ENCODE peak calls at places on chromosomes 12 and 14, in six cellular contexts. One of them, this sample, is unnamed.

GRCh38 chr12:94062796-94063635 is 85.4 kb upstream of the PLXNC1 start:
- DNase-seq in AG09319: no peak
- DNase-seq in AG10803: no peak
- DNase-seq in cardiac muscle cell: no peak
- DNase-seq in HFFc6: no peak
- DNase-seq in cardiac fibroblast: no peak
- DNase-seq in this sample: no peak

GRCh38 chr14:72948481-72949138 is 22.3 kb downstream of the DCAF4 start:
- DNase-seq in AG09319: peak
- DNase-seq in AG10803: peak
- DNase-seq in cardiac muscle cell: peak
- DNase-seq in HFFc6: peak
- DNase-seq in cardiac fibroblast: peak
- DNase-seq in this sample: peak

GRCh38 chr12:3367750-3368444 is 123.1 kb upstream of the PRMT8 start:
- DNase-seq in AG09319: no peak
- DNase-seq in AG10803: no peak
- DNase-seq in cardiac muscle cell: no peak
- DNase-seq in HFFc6: no peak
- DNase-seq in cardiac fibroblast: no peak
- DNase-seq in this sample: no peak

GRCh38 chr12:27009926-27010325 is 4.3 kb downstream of the TM7SF3 start:
- DNase-seq in AG09319: no peak
- DNase-seq in AG10803: peak
- DNase-seq in cardiac muscle cell: no peak
- DNase-seq in HFFc6: peak
- DNase-seq in cardiac fibroblast: no peak
- DNase-seq in this sample: no peak

GRCh38 chr12:103824845-103825244 is 16.2 kb downstream of the NT5DC3 start:
- DNase-seq in AG09319: no peak
- DNase-seq in AG10803: no peak
- DNase-seq in cardiac muscle cell: no peak
- DNase-seq in HFFc6: no peak
- DNase-seq in cardiac fibroblast: peak
- DNase-seq in this sample: no peak

GRCh38 chr12:53561590-53561953 is 54.3 kb upstream of the NPFF start:
- DNase-seq in AG09319: no peak
- DNase-seq in AG10803: peak
- DNase-seq in cardiac muscle cell: peak
- DNase-seq in HFFc6: peak
- DNase-seq in cardiac fibroblast: peak
- DNase-seq in this sample: no peak

GRCh38 chr12:86006727-86007126 is 132.6 kb downstream of the NTS start:
- DNase-seq in AG09319: no peak
- DNase-seq in AG10803: no peak
- DNase-seq in cardiac muscle cell: peak
- DNase-seq in HFFc6: no peak
- DNase-seq in cardiac fibroblast: peak
- DNase-seq in this sample: no peak

GRCh38 chr12:41514050-41514449 is 325.9 kb downstream of the PDZRN4 start:
- DNase-seq in AG09319: no peak
- DNase-seq in AG10803: no peak
- DNase-seq in cardiac muscle cell: no peak
- DNase-seq in HFFc6: no peak
- DNase-seq in cardiac fibroblast: no peak
- DNase-seq in this sample: no peak

GRCh38 chr12:24496755-24497154 is 452.1 kb downstream of the BCAT1 start:
- DNase-seq in AG09319: no peak
- DNase-seq in AG10803: peak
- DNase-seq in cardiac muscle cell: peak
- DNase-seq in HFFc6: no peak
- DNase-seq in cardiac fibroblast: peak
- DNase-seq in this sample: no peak

GRCh38 chr12:20885552-20885951 is 75.0 kb downstream of the SLCO1B3 start:
- DNase-seq in AG09319: no peak
- DNase-seq in AG10803: no peak
- DNase-seq in cardiac muscle cell: no peak
- DNase-seq in HFFc6: no peak
- DNase-seq in cardiac fibroblast: no peak
- DNase-seq in this sample: no peak

GRCh38 chr12:78697817-78698415 is 166.7 kb upstream of the SYT1 start:
- DNase-seq in AG09319: no peak
- DNase-seq in AG10803: no peak
- DNase-seq in cardiac muscle cell: no peak
- DNase-seq in HFFc6: peak
- DNase-seq in cardiac fibroblast: peak
- DNase-seq in this sample: no peak

GRCh38 chr12:107404981-107405380 is 280.6 kb upstream of the PWP1 start:
- DNase-seq in AG09319: no peak
- DNase-seq in AG10803: peak
- DNase-seq in cardiac muscle cell: peak
- DNase-seq in HFFc6: peak
- DNase-seq in cardiac fibroblast: peak
- DNase-seq in this sample: no peak

GRCh38 chr12:22981711-22982110 is 356.7 kb downstream of the ETNK1 start:
- DNase-seq in AG09319: no peak
- DNase-seq in AG10803: peak
- DNase-seq in cardiac muscle cell: peak
- DNase-seq in HFFc6: peak
- DNase-seq in cardiac fibroblast: peak
- DNase-seq in this sample: no peak

GRCh38 chr14:74140374-74140850 is 55.7 kb downstream of the LIN52 start:
- DNase-seq in AG09319: no peak
- DNase-seq in AG10803: peak
- DNase-seq in cardiac muscle cell: peak
- DNase-seq in HFFc6: no peak
- DNase-seq in cardiac fibroblast: peak
- DNase-seq in this sample: no peak

GRCh38 chr12:48199784-48200198 is 3.3 kb downstream of the OR10AD1 start:
- DNase-seq in AG09319: no peak
- DNase-seq in AG10803: peak
- DNase-seq in cardiac muscle cell: peak
- DNase-seq in HFFc6: peak
- DNase-seq in cardiac fibroblast: no peak
- DNase-seq in this sample: no peak

GRCh38 chr12:28857327-28857726 is 291.8 kb upstream of the FAR2 start:
- DNase-seq in AG09319: no peak
- DNase-seq in AG10803: no peak
- DNase-seq in cardiac muscle cell: no peak
- DNase-seq in HFFc6: no peak
- DNase-seq in cardiac fibroblast: no peak
- DNase-seq in this sample: no peak

GRCh38 chr12:94074970-94075695 is 73.2 kb upstream of the PLXNC1 start:
- DNase-seq in AG09319: peak
- DNase-seq in AG10803: peak
- DNase-seq in cardiac muscle cell: peak
- DNase-seq in HFFc6: peak
- DNase-seq in cardiac fibroblast: peak
- DNase-seq in this sample: no peak

GRCh38 chr14:96383445-96383844 is 8.5 kb upstream of the AK7 start:
- DNase-seq in AG09319: no peak
- DNase-seq in AG10803: no peak
- DNase-seq in cardiac muscle cell: no peak
- DNase-seq in HFFc6: peak
- DNase-seq in cardiac fibroblast: no peak
- DNase-seq in this sample: no peak

GRCh38 chr14:59688224-59689170 is 111.9 kb upstream of the CCDC175 start:
- DNase-seq in AG09319: no peak
- DNase-seq in AG10803: peak
- DNase-seq in cardiac muscle cell: peak
- DNase-seq in HFFc6: peak
- DNase-seq in cardiac fibroblast: peak
- DNase-seq in this sample: peak

GRCh38 chr12:127964717-127965116 is 302.3 kb upstream of the TMEM132C start:
- DNase-seq in AG09319: no peak
- DNase-seq in AG10803: peak
- DNase-seq in cardiac muscle cell: no peak
- DNase-seq in HFFc6: no peak
- DNase-seq in cardiac fibroblast: no peak
- DNase-seq in this sample: no peak

GRCh38 chr12:45762185-45763110 is 32.9 kb downstream of the ARID2 start:
- DNase-seq in AG09319: peak
- DNase-seq in AG10803: peak
- DNase-seq in cardiac muscle cell: peak
- DNase-seq in HFFc6: peak
- DNase-seq in cardiac fibroblast: peak
- DNase-seq in this sample: no peak
- TF ChIP-seq CTCF in AG09319: peak
- TF ChIP-seq CTCF in AG10803: peak
- TF ChIP-seq CTCF in cardiac muscle cell: peak
- TF ChIP-seq CTCF in HFFc6: peak
- TF ChIP-seq CTCF in cardiac fibroblast: peak
- TF ChIP-seq CTCF in this sample: peak

DNA sequence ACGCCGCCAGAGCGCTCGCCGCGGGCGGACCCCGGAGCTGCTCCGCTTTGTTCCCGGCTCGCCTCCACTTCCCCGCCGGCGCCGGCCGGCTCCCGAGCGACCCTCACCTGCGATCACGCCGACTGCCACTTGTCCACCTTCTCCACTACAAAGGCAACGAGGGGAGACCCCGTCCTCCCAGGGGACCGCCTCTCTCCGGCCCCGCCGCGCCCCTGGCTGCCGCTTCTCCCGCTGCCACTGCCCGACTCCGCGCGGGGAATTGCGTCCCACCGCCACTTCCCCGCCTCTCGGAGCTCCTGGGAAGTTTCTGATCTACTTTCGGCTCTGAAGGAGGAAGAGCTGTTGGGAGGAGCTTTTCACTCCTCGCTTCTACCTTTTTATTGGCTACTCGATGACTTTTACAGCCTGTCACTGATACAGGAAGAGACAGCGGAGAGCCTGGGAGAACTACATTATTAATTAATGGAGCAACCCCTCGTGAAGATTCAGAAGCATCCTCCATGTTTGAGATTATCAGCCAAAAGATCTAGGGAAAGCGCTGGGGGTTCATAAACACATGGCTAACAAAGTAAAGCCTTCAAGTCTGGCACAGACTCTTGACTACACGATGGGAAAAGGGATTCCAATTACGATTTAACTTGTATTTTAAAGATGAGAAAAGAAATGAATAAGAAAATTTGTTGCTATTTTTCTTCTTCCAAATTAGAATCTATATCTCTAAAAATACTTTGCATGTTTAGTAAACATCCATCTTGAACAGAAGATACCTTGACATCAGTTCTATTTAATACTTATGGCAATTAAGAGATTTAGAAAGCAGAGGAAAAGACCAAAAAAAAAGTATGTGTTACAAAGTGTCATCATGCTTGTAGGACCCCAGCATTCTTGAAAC is at the start of gene BAZ1A:
- DNase-seq in AG09319: peak
- DNase-seq in AG10803: peak
- DNase-seq in cardiac muscle cell: peak
- DNase-seq in HFFc6: peak
- DNase-seq in cardiac fibroblast: peak
- DNase-seq in this sample: peak
- TF ChIP-seq CTCF in AG09319: peak
- TF ChIP-seq CTCF in AG10803: no peak
- TF ChIP-seq CTCF in cardiac muscle cell: peak
- TF ChIP-seq CTCF in HFFc6: no peak
- TF ChIP-seq CTCF in cardiac fibroblast: no peak
- TF ChIP-seq CTCF in this sample: peak

DNA sequence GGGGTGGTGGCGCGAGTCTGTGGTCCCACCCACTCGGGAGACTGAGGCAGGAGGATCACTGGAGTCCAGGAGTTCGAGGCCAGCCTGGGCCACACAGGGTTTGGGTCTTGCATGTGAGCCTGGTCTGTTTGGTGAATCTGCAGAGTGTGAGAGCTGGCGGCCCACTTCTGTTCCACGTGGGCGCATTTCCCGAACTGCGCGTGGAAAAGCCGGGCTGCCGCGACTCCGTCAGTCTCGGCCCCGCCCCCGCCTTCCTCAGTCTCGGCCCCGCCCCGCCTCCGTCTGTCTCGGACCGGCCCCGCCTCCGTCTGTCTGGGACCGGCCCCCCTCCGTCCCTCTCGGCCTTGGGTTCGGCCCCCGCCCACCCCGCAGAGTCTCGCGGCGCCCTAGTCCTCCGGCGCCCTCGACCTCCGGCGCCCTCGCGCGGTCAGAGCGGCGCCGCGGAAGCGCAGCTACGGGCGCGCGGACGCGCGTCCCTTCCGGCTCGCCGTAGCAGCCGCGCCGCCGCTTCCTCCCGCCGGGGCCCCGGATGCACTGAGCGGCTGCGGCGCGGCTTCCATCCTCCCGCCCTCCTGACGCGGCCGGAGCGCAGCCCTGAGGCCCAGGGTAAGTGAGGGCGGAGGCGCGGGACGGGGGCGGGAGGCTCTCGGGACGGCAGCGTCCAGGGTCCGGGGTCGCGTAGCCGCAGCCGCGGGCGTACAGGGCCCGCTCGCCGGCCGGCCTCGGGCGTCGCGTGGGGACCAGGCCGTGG is at the start of gene EP400:
- DNase-seq in AG09319: peak
- DNase-seq in AG10803: peak
- DNase-seq in cardiac muscle cell: peak
- DNase-seq in HFFc6: peak
- DNase-seq in cardiac fibroblast: peak
- DNase-seq in this sample: peak
- TF ChIP-seq CTCF in AG09319: peak
- TF ChIP-seq CTCF in AG10803: no peak
- TF ChIP-seq CTCF in cardiac muscle cell: peak
- TF ChIP-seq CTCF in HFFc6: peak
- TF ChIP-seq CTCF in cardiac fibroblast: no peak
- TF ChIP-seq CTCF in this sample: peak

DNA sequence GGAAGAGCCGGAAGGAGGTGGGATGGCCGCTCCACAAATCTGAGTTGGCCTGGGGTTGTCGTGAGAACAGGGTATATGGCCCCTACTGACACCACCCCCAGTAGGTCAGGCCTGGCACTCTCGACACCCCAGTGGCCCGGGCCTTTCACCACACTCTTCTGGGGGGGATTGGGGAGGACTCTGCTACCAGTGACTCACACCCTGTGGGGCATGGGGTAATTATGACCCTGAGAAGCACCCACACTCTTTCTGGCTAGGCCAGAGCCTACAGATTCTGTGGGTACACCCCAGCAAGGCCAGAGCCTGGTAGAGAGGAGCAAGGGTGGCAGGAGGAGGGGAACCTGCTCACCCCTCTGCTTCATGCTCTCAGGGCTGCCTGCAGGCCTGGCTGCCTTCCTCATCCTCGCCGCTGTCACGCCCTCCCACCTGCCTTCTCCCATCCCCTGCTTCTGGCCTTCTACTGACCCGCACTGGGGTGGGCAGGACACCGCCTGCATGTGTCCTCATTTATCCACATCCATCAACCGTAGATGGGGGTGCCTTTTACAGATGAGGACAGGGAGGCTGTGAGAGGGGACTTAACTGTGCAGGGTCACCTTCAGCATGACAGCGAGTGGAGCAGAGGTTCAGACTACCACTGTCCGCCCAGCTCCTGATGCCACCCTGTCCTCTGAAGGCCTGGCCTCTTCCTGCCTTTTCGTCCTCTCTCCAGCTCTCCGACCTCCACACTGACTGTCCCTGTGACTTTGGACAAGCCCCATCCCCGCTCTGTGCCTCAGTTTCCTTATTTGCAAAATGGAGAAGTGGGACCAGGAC is 18.4 kb downstream of the ASB2 start:
- DNase-seq in AG09319: no peak
- DNase-seq in AG10803: no peak
- DNase-seq in cardiac muscle cell: no peak
- DNase-seq in HFFc6: no peak
- DNase-seq in cardiac fibroblast: no peak
- DNase-seq in this sample: no peak
- TF ChIP-seq CTCF in AG09319: no peak
- TF ChIP-seq CTCF in AG10803: no peak
- TF ChIP-seq CTCF in cardiac muscle cell: no peak
- TF ChIP-seq CTCF in HFFc6: no peak
- TF ChIP-seq CTCF in cardiac fibroblast: no peak
- TF ChIP-seq CTCF in this sample: no peak

This sample was measured in neural crest cell.